ENCODE peak calls at places on chromosomes 6 and 20, in four cellular contexts. N is sigmoid colon, Q is right atrium auricular region, S is H9. E is an unnamed sample.
A peak's percentile ranks its signal among the peaks of the same experiment; 100 is the strongest.

GRCh38 chr6:98634569-98634968 is 199.8 kb upstream of the POU3F2 start:
- DNase-seq in N (no peak), S (peak; percentile 53), Q (no peak), E (no peak)

GRCh38 chr20:35003211-35004031 is 47.8 kb downstream of the MYH7B start:
- DNase-seq in S (no peak), N (peak; percentile 51), Q (no peak), E (peak; percentile 7)

GRCh38 chr6:116287668-116288282 is 8.0 kb upstream of the TSPYL1 start:
- DNase-seq in N (no peak), S (no peak), Q (no peak), E (no peak)

GRCh38 chr6:38836585-38836984 is 121.5 kb downstream of the DNAH8 start:
- DNase-seq in S (no peak), Q (no peak), N (no peak), E (no peak)

GRCh38 chr20:24132246-24132645 is 143.7 kb upstream of the GGTLC1 start:
- DNase-seq in S (no peak), Q (no peak), N (peak; percentile 10), E (no peak)

GRCh38 chr6:52512199-52512598 is 64.7 kb downstream of the TRAM2 start:
- DNase-seq in N (peak; percentile 89), Q (peak; percentile 80), S (no peak), E (peak; percentile 63)

GRCh38 chr6:34557228-34557627 is 1.1 kb upstream of the SPDEF start:
- DNase-seq in Q (no peak), N (no peak), S (no peak), E (no peak)

GRCh38 chr6:163085426-163085825 is 329.1 kb upstream of the QKI start:
- DNase-seq in N (no peak), S (no peak), Q (no peak), E (no peak)

GRCh38 chr6:158256746-158257424 is 55.4 kb upstream of the TULP4 start:
- DNase-seq in Q (no peak), N (no peak), S (no peak), E (no peak)

GRCh38 chr20:45419188-45420091 is 3.5 kb downstream of the PIGT start:
- DNase-seq in Q (peak; percentile 95), S (no peak), N (peak; percentile 83), E (peak; percentile 73)

GRCh38 chr6:12345694-12346058 is 55.5 kb downstream of the EDN1 start:
- DNase-seq in N (no peak), Q (no peak), S (no peak), E (no peak)

GRCh38 chr6:125872259-125872921 is 81.6 kb downstream of the NCOA7 start:
- DNase-seq in Q (no peak), S (no peak), N (no peak), E (no peak)

GRCh38 chr6:132731086-132731485 is 17.2 kb upstream of the VNN1 start:
- DNase-seq in S (no peak), N (no peak), Q (no peak), E (no peak)

GRCh38 chr6:160247457-160247883 is 11.2 kb downstream of the SLC22A2 start:
- DNase-seq in S (no peak), Q (no peak), N (no peak), E (no peak)

GRCh38 chr20:58198384-58198783 is 30.1 kb downstream of the ANKRD60 start:
- DNase-seq in N (no peak), S (no peak), Q (no peak), E (no peak)

GRCh38 chr6:1316482-1317220 is 4.8 kb downstream of the FOXQ1 start:
- DNase-seq in Q (no peak), N (no peak), S (peak; percentile 72), E (no peak)

GRCh38 chr20:36214684-36215256 is 21.5 kb upstream of the AAR2 start:
- DNase-seq in Q (no peak), S (peak; percentile 50), N (no peak), E (no peak)

GRCh38 chr6:25834950-25835349 is 3.1 kb upstream of the SLC17A1 start:
- DNase-seq in S (no peak), N (no peak), Q (no peak), E (no peak)

GRCh38 chr6:2764610-2765165 is 505 bp upstream of the WRNIP1 start:
- DNase-seq in S (no peak), Q (no peak), N (peak; percentile 75), E (peak; percentile 61)

GRCh38 chr6:54579011-54579410 is 267.6 kb upstream of the FAM83B start:
- DNase-seq in Q (no peak), N (no peak), S (no peak), E (no peak)

GRCh38 chr20:47710665-47711045 is 74.6 kb downstream of the SULF2 start:
- DNase-seq in S (no peak), N (no peak), Q (no peak), E (no peak)
- H3K4me1 ChIP-seq in S (no peaks in the 10 kb centered on the region), N (peaks cover 14% of the 10 kb centered on the region), Q (peaks cover 6% of the 10 kb centered on the region), E (no peaks in the 10 kb centered on the region)

GRCh38 chr20:64216910-64217309 is 38.6 kb upstream of the PCMTD2 start:
- DNase-seq in Q (no peak), N (no peak), S (no peak), E (no peak)
- H3K4me1 ChIP-seq in Q (peaks cover 37% of the 10 kb centered on the region), N (peaks cover 33% of the 10 kb centered on the region), S (no peaks in the 10 kb centered on the region), E (peaks cover 36% of the 10 kb centered on the region)

DNA sequence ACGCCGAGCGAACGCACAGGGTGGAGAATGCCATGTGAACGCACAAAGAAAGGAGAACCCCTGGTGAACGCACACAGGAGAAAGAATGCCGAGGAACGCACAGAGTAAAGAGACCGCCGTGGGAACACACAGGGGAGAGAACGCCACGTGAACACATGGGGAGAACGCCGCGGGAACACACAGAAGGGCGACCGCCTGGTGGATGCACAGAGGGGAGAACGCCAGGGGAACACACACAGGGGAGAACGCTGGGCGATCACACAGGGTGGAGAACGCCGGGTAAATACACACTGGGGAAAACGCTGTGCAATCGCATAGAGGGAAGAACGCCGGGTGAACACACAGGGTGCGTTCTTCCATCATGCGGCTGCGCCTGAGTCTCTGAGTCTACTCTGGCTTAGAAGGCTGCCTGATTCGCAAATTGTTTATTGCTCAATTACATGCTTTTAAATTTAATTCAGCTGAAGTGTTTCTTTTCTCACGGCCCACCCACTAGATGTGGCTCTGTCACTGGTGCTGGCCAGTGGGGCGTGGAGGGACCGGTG is 54.1 kb downstream of the RNASET2 start:
- DNase-seq in N (no peak), Q (no peak), S (no peak), E (no peak)
- H3K4me1 ChIP-seq in N (no peaks in the 10 kb centered on the region), Q (peaks cover 11% of the 10 kb centered on the region), S (no peaks in the 10 kb centered on the region), E (no peaks in the 10 kb centered on the region)

DNA sequence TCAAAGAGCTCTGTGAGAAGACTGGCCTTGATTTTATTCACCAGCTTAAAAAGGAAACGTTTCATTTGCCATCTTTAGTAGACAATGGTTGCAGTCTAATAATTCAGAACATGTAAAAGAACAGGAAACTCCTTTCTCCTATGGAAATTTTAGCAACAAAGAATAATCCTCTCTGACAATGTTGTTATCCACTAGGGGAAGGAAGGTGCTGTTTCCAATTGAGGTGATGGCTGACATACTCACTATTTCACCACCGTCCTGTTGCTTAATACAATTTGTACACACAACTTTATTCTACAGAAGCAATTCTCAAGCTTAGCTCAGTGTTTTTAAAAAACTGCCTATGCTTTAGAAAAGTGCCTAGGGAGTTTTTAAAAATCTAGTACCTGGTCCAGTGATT is 192.7 kb downstream of the ARHGAP18 start:
- DNase-seq in Q (no peak), N (no peak), S (no peak), E (no peak)
- H3K4me1 ChIP-seq in Q (no peaks in the 10 kb centered on the region), N (no peaks in the 10 kb centered on the region), S (no peaks in the 10 kb centered on the region), E (no peaks in the 10 kb centered on the region)

GRCh38 chr6:16694789-16695188 is 66.5 kb downstream of the ATXN1 start:
- DNase-seq in N (no peak), S (no peak), Q (no peak), E (no peak)
- H3K4me1 ChIP-seq in N (peaks cover 37% of the 10 kb centered on the region), S (peaks cover 2% of the 10 kb centered on the region), Q (peaks cover 36% of the 10 kb centered on the region), E (peaks cover 34% of the 10 kb centered on the region)

DNA sequence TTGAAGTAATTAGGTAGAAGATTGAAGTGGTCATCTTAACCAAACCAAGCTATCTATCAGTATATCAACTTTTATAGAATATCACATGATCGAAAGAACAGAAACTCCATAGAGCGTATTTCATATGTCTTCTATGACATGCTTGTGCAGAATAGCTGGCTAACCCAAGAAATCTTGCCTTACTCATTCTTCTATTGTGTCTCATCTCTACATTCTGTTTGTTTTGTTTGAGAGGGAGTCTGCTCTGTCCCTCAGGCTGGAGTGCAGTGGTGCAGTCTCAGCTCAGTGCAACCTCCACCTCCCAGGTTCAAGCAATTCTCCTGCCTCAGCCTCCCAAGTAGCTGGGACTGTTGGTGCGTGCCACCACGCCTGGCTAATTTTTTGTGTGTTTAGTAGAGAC is 10.6 kb downstream of the TAB2 start:
- DNase-seq in S (no peak), Q (no peak), N (no peak), E (no peak)
- H3K4me1 ChIP-seq in S (peaks cover 5% of the 10 kb centered on the region), Q (peaks cover 48% of the 10 kb centered on the region), N (peaks cover 96% of the 10 kb centered on the region), E (peaks cover 71% of the 10 kb centered on the region)

DNA sequence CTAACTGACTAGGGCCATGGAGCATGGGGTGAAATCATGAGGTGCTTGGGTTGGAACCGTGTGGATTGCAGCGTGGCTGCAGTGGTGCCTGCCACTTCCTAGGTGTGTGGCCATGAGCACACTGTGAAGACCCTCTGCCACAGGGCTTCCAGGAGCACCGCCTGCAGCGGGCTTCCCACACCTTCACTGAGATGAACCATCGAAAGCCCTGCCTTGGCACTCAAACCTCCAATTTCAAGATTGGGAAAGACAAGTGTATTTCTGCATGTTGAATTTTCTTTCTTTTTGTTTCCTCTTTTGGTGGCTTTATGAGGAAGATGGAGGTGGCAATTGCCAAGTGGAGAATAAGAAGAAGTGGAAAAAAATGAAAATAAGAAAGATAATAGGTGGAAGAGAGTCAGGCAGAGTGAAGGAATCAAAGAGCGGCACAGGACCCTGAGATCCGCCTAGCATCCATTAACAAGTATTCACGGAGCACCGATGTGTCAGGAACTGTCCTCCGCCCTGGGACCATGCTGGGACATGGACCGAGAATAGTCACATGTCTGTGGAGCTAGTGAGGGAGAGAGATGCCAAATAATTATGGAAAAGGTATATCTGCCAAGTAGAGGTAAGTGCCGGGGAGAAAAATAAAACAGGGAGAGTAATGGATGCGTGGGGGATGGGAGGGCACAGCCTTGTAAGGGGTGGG is 159.9 kb downstream of the BCAS1 start:
- DNase-seq in S (no peak), Q (peak; percentile 28), N (no peak), E (no peak)
- H3K4me1 ChIP-seq in S (peaks cover 7% of the 10 kb centered on the region), Q (peaks cover 13% of the 10 kb centered on the region), N (peaks cover 13% of the 10 kb centered on the region), E (peaks cover 6% of the 10 kb centered on the region)

GRCh38 chr6:16868968-16869367 is 107.7 kb upstream of the ATXN1 start:
- DNase-seq in N (no peak), Q (no peak), S (no peak), E (no peak)
- H3K4me1 ChIP-seq in N (no peaks in the 10 kb centered on the region), Q (no peaks in the 10 kb centered on the region), S (no peaks in the 10 kb centered on the region), E (no peaks in the 10 kb centered on the region)

DNA sequence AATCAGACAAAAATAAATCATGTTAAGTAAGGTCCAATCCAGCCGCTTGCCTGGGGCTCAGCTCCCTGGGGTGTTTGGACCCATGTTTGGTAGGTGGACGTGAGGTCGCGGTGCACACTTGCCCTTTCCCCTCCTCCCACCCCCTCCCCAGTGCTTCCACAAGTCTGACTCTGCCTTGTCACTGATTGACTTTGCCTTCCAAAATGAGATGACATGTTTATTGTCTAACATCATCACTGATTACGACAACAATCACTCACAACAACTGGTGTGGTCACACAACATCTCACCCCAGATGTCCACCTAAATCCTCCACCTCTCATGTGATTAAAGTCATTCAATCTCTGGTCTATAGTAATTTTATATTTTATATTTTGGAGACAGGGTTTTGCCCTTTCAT is 56.2 kb downstream of the RIN2 start:
- DNase-seq in N (peak; percentile 35), Q (no peak), S (no peak), E (no peak)
- H3K4me1 ChIP-seq in N (peaks cover 21% of the 10 kb centered on the region), Q (peaks cover 33% of the 10 kb centered on the region), S (no peaks in the 10 kb centered on the region), E (peaks cover 22% of the 10 kb centered on the region)